ENCODE peak calls at places on chromosome 13, in seven cellular contexts. W is ovary; N is activated T-cell treated with anti-CD3 and anti-CD28 coated beads, Interleukin-2, amount 50 U/mL, for 1 hour; Z is C1 segment of cervical spinal cord; K is RCC 7860; V is AG09309; F is activated naive CD8-positive, alpha-beta T cell treated with anti-CD3 and anti-CD28 coated beads, Interleukin-2, amount 50 U/mL, for 24 hours. E is an unnamed sample.

GRCh38 chr13:36385471-36385870 is 39.3 kb upstream of the SPART start:
- DNase-seq in W (no peak), N (no peak), Z (no peak), K (no peak), V (no peak), F (no peak), E (no peak)

GRCh38 chr13:32726374-32727037 is 140.3 kb downstream of the PDS5B start:
- DNase-seq in W (no peak), N (no peak), Z (no peak), K (no peak), V (no peak), F (no peak), E (no peak)

GRCh38 chr13:112657850-112658445 is 31.9 kb upstream of the ATP11A start:
- DNase-seq in W (no peak), N (no peak), Z (no peak), K (peak; percentile 87), V (peak; percentile 34), F (no peak), E (peak; percentile 79)

GRCh38 chr13:113048766-113049165 is 56.8 kb upstream of the F7 start:
- DNase-seq in W (no peak), N (no peak), Z (no peak), K (no peak), V (no peak), F (no peak), E (no peak)

GRCh38 chr13:110388141-110388943 is 81.3 kb downstream of the COL4A2 start:
- DNase-seq in W (peak; percentile 58), N (no peak), Z (no peak), K (no peak), V (no peak), F (no peak), E (no peak)

GRCh38 chr13:59203855-59204254 is 959.9 kb downstream of the DIAPH3 start:
- DNase-seq in W (no peak), N (no peak), Z (no peak), K (no peak), V (no peak), F (no peak), E (no peak)

GRCh38 chr13:79336971-79337370 is 69.1 kb downstream of the RBM26 start:
- DNase-seq in W (peak; percentile 4), N (no peak), Z (no peak), K (no peak), V (no peak), F (no peak), E (no peak)

GRCh38 chr13:20924758-20925394 is 22.3 kb upstream of the XPO4 start:
- DNase-seq in W (peak; percentile 73), N (peak; percentile 53), Z (no peak), K (peak; percentile 47), V (peak; percentile 35), F (peak; percentile 81), E (peak; percentile 46)

GRCh38 chr13:85261757-85262346 is 537.4 kb downstream of the SLITRK6 start:
- DNase-seq in W (no peak), N (no peak), Z (no peak), K (peak; percentile 8), V (no peak), F (no peak), E (no peak)

GRCh38 chr13:22589880-22590279 is 590.9 kb upstream of the SGCG start:
- DNase-seq in W (no peak), N (no peak), Z (no peak), K (no peak), V (no peak), F (no peak), E (no peak)

GRCh38 chr13:21673592-21674270 is 2.9 kb downstream of the FGF9 start:
- DNase-seq in W (peak; percentile 34), N (peak; percentile 62), Z (no peak), K (no peak), V (no peak), F (peak; percentile 39), E (peak; percentile 19)

GRCh38 chr13:23701646-23702045 is 131.4 kb downstream of the TNFRSF19 start:
- DNase-seq in W (peak; percentile 71), N (no peak), Z (no peak), K (no peak), V (peak; percentile 97), F (no peak), E (no peak)

GRCh38 chr13:80339841-80340642 is 884 bp downstream of the SPRY2 start:
- DNase-seq in W (peak; percentile 56), N (peak; percentile 23), Z (peak; percentile 31), K (peak; percentile 18), V (no peak), F (peak; percentile 21), E (peak; percentile 23)

GRCh38 chr13:20566424-20566916 is 487 bp upstream of the IFT88 start:
- DNase-seq in W (no peak), N (no peak), Z (no peak), K (peak; percentile 74), V (peak; percentile 29), F (no peak), E (peak; percentile 77)

GRCh38 chr13:58953638-58954037 is 1210.1 kb downstream of the DIAPH3 start:
- DNase-seq in W (no peak), N (no peak), Z (no peak), K (no peak), V (no peak), F (no peak), E (no peak)

GRCh38 chr13:97726664-97727235 is 226.7 kb upstream of the IPO5 start:
- DNase-seq in W (no peak), N (no peak), Z (no peak), K (no peak), V (no peak), F (no peak), E (no peak)

GRCh38 chr13:66530686-66531085 is 699.5 kb downstream of the PCDH9 start:
- DNase-seq in W (no peak), N (no peak), Z (no peak), K (no peak), V (no peak), F (no peak), E (no peak)

GRCh38 chr13:49366841-49367240 is 77.0 kb downstream of the CAB39L start:
- DNase-seq in W (no peak), N (no peak), Z (no peak), K (no peak), V (no peak), F (no peak), E (no peak)

GRCh38 chr13:72556945-72557344 is 170.5 kb downstream of the MZT1 start:
- DNase-seq in W (no peak), N (no peak), Z (no peak), K (no peak), V (no peak), F (no peak), E (no peak)

GRCh38 chr13:113597386-113598080 is 13.0 kb downstream of the TFDP1 start:
- DNase-seq in W (peak; percentile 7), N (peak; percentile 2), Z (no peak), K (no peak), V (no peak), F (no peak), E (no peak)

GRCh38 chr13:73497430-73497829 is 438.6 kb downstream of the KLF5 start:
- DNase-seq in W (no peak), N (no peak), Z (no peak), K (no peak), V (no peak), F (no peak), E (no peak)

GRCh38 chr13:39612023-39612637 is 9.1 kb upstream of the LHFPL6 start:
- DNase-seq in W (peak; percentile 58), N (no peak), Z (no peak), K (peak; percentile 43), V (peak; percentile 52), F (peak; percentile 55), E (peak; percentile 34)

GRCh38 chr13:62327367-62327766 is 911.7 kb upstream of the PCDH20 start:
- DNase-seq in W (no peak), N (no peak), Z (no peak), K (no peak), V (no peak), F (no peak), E (no peak)

GRCh38 chr13:99086149-99086868 is 108.4 kb upstream of the DOCK9 start:
- DNase-seq in W (peak; percentile 65), N (peak; percentile 77), Z (no peak), K (peak; percentile 22), V (no peak), F (peak; percentile 69), E (peak; percentile 43)

GRCh38 chr13:24618219-24618955 is 61.8 kb upstream of the ATP12A start:
- DNase-seq in W (no peak), N (peak; percentile 54), Z (no peak), K (no peak), V (no peak), F (peak; percentile 72), E (no peak)

GRCh38 chr13:87259479-87260083 is 411.6 kb upstream of the SLITRK5 start:
- DNase-seq in W (no peak), N (no peak), Z (no peak), K (no peak), V (no peak), F (no peak), E (peak; percentile 29)

GRCh38 chr13:27442071-27442647 is 8.2 kb downstream of the MTIF3 start:
- DNase-seq in W (no peak), N (peak; percentile 45), Z (no peak), K (no peak), V (no peak), F (peak; percentile 36), E (peak; percentile 21)

GRCh38 chr13:84399320-84400085 is 517.2 kb upstream of the SLITRK1 start:
- DNase-seq in W (no peak), N (no peak), Z (no peak), K (no peak), V (no peak), F (no peak), E (peak; percentile 4)

GRCh38 chr13:79435549-79435948 is 29.5 kb upstream of the RBM26 start:
- DNase-seq in W (no peak), N (no peak), Z (no peak), K (no peak), V (peak; percentile 67), F (no peak), E (peak; percentile 13)

GRCh38 chr13:107367258-107367657 is 799.3 kb upstream of the ARGLU1 start:
- DNase-seq in W (no peak), N (no peak), Z (no peak), K (peak; percentile 28), V (no peak), F (no peak), E (no peak)

GRCh38 chr13:79765331-79765730 is 284.4 kb downstream of the NDFIP2 start:
- DNase-seq in W (no peak), N (no peak), Z (no peak), K (no peak), V (no peak), F (no peak), E (no peak)

GRCh38 chr13:99505814-99506269 is 4.6 kb downstream of the TM9SF2 start:
- DNase-seq in W (no peak), N (no peak), Z (no peak), K (no peak), V (no peak), F (no peak), E (peak; percentile 11)